ENCODE peak calls at places on chromosomes 4 and X, in seven cellular contexts. One of them, this sample, is unnamed.
A peak's percentile ranks its signal among the peaks of the same experiment; 100 is the strongest.

GRCh38 chr4:87961993-87962791 is 13.3 kb upstream of the SPP1 start:
- DNase-seq in substantia nigra: no peak
- DNase-seq in activated naive CD4-positive, alpha-beta T cell treated with Interleukin-2 at 50 U/mL for 16 hours: no peak
- DNase-seq in EL: peak; percentile 59
- DNase-seq in GM20000: no peak
- DNase-seq in GM23248: peak; percentile 69
- DNase-seq in kidney glomerular epithelial cell: peak; percentile 48
- DNase-seq in this sample: no peak

GRCh38 chr4:137015759-137016409 is 516.4 kb downstream of the PCDH18 start:
- DNase-seq in substantia nigra: no peak
- DNase-seq in activated naive CD4-positive, alpha-beta T cell treated with Interleukin-2 at 50 U/mL for 16 hours: no peak
- DNase-seq in EL: no peak
- DNase-seq in GM20000: no peak
- DNase-seq in GM23248: no peak
- DNase-seq in kidney glomerular epithelial cell: peak; percentile 63
- DNase-seq in this sample: no peak

GRCh38 chrX:56726609-56727008 is 2.4 kb upstream of the NBDY start:
- DNase-seq in substantia nigra: no peak
- DNase-seq in activated naive CD4-positive, alpha-beta T cell treated with Interleukin-2 at 50 U/mL for 16 hours: no peak
- DNase-seq in EL: peak; percentile 28
- DNase-seq in GM20000: peak; percentile 14
- DNase-seq in GM23248: peak; percentile 67
- DNase-seq in kidney glomerular epithelial cell: peak; percentile 23
- DNase-seq in this sample: no peak

GRCh38 chr4:110619401-110620247 is 3.3 kb downstream of the PITX2 start:
- DNase-seq in substantia nigra: no peak
- DNase-seq in activated naive CD4-positive, alpha-beta T cell treated with Interleukin-2 at 50 U/mL for 16 hours: no peak
- DNase-seq in EL: no peak
- DNase-seq in GM20000: no peak
- DNase-seq in GM23248: no peak
- DNase-seq in kidney glomerular epithelial cell: no peak
- DNase-seq in this sample: no peak

GRCh38 chrX:109360301-109360700 is 121.6 kb downstream of the GUCY2F start:
- DNase-seq in substantia nigra: no peak
- DNase-seq in activated naive CD4-positive, alpha-beta T cell treated with Interleukin-2 at 50 U/mL for 16 hours: no peak
- DNase-seq in EL: peak; percentile 31
- DNase-seq in GM20000: no peak
- DNase-seq in GM23248: peak; percentile 17
- DNase-seq in kidney glomerular epithelial cell: no peak
- DNase-seq in this sample: no peak

GRCh38 chrX:66018585-66019309 is 21.1 kb downstream of the VSIG4 start:
- DNase-seq in substantia nigra: no peak
- DNase-seq in activated naive CD4-positive, alpha-beta T cell treated with Interleukin-2 at 50 U/mL for 16 hours: no peak
- DNase-seq in EL: no peak
- DNase-seq in GM20000: no peak
- DNase-seq in GM23248: no peak
- DNase-seq in kidney glomerular epithelial cell: no peak
- DNase-seq in this sample: no peak

GRCh38 chr4:98181815-98182214 is 38.5 kb upstream of the STPG2 start:
- DNase-seq in substantia nigra: no peak
- DNase-seq in activated naive CD4-positive, alpha-beta T cell treated with Interleukin-2 at 50 U/mL for 16 hours: no peak
- DNase-seq in EL: peak; percentile 12
- DNase-seq in GM20000: no peak
- DNase-seq in GM23248: peak; percentile 48
- DNase-seq in kidney glomerular epithelial cell: no peak
- DNase-seq in this sample: no peak

GRCh38 chr4:3250956-3251690 is 2.2 kb downstream of the MSANTD1 start:
- DNase-seq in substantia nigra: no peak
- DNase-seq in activated naive CD4-positive, alpha-beta T cell treated with Interleukin-2 at 50 U/mL for 16 hours: no peak
- DNase-seq in EL: no peak
- DNase-seq in GM20000: no peak
- DNase-seq in GM23248: peak; percentile 52
- DNase-seq in kidney glomerular epithelial cell: peak; percentile 63
- DNase-seq in this sample: no peak

GRCh38 chrX:41308884-41309655 is 24.9 kb upstream of the DDX3X start:
- DNase-seq in substantia nigra: no peak
- DNase-seq in activated naive CD4-positive, alpha-beta T cell treated with Interleukin-2 at 50 U/mL for 16 hours: no peak
- DNase-seq in EL: no peak
- DNase-seq in GM20000: no peak
- DNase-seq in GM23248: peak; percentile 23
- DNase-seq in kidney glomerular epithelial cell: no peak
- DNase-seq in this sample: no peak

This sample was measured in AG09319.